ENCODE peak calls at places on chromosomes 16 and 17, in five cellular contexts. O is K562, E is H1, D is HCT116, H is SK-N-SH. K is an unnamed sample. For H3K4me1, the result is how much of the 10 kb centered on the place peaks cover.

GRCh38 chr17:8384801-8385335 is 1.9 kb upstream of the RPL26 start:
- DNase-seq in O (no peak), E (peak), D (peak), H (no peak), K (no peak)

GRCh38 chr16:64345142-64345541 is 776.7 kb downstream of the CDH11 start:
- DNase-seq in O (no peak), E (no peak), D (no peak), H (no peak), K (no peak)

GRCh38 chr17:37182786-37183185 is 193.0 kb upstream of the C17orf78 start:
- DNase-seq in O (no peak), E (no peak), D (no peak), H (no peak), K (no peak)

GRCh38 chr17:68567035-68567434 is 34.1 kb downstream of the FAM20A start:
- DNase-seq in O (no peak), E (no peak), D (no peak), H (no peak), K (no peak)

GRCh38 chr17:7882629-7883028 is 6.0 kb upstream of the CHD3 start:
- DNase-seq in O (no peak), E (no peak), D (no peak), H (no peak), K (no peak)

GRCh38 chr16:11052080-11052808 is 107.9 kb downstream of the CLEC16A start:
- DNase-seq in O (no peak), E (no peak), D (no peak), H (no peak), K (no peak)

GRCh38 chr17:31680126-31680525 is 178.9 kb downstream of the COPRS start:
- DNase-seq in O (no peak), E (no peak), D (no peak), H (no peak), K (no peak)

GRCh38 chr17:72342061-72342460 is 221.2 kb downstream of the SOX9 start:
- DNase-seq in O (no peak), E (no peak), D (no peak), H (no peak), K (no peak)

GRCh38 chr17:35973333-35974260 is 7.7 kb downstream of the CCL16 start:
- DNase-seq in O (no peak), E (no peak), D (no peak), H (no peak), K (no peak)

GRCh38 chr16:9092282-9092962 is 978 bp downstream of the HAPSTR1 start:
- DNase-seq in O (peak), E (no peak), D (no peak), H (peak), K (no peak)

GRCh38 chr16:85750827-85751641 is at the start of gene C16orf74:
- DNase-seq in O (peak), E (no peak), D (no peak), H (peak), K (no peak)

GRCh38 chr17:78335176-78335575 is 24.7 kb downstream of the SOCS3 start:
- DNase-seq in O (no peak), E (no peak), D (no peak), H (no peak), K (no peak)

GRCh38 chr16:6081320-6081976 is 983.9 kb upstream of the EEF2KMT start:
- DNase-seq in O (peak), E (peak), D (no peak), H (peak), K (peak)

GRCh38 chr17:48011405-48012150 is 26.0 kb downstream of the COPZ2 start:
- DNase-seq in O (peak), E (no peak), D (peak), H (peak), K (no peak)

GRCh38 chr17:17063546-17064122 is 21.4 kb downstream of the MPRIP start:
- DNase-seq in O (no peak), E (no peak), D (no peak), H (no peak), K (no peak)

GRCh38 chr17:6047966-6048365 is 22.2 kb upstream of the WSCD1 start:
- DNase-seq in O (no peak), E (no peak), D (no peak), H (no peak), K (no peak)

GRCh38 chr17:40555296-40556190 is 9.7 kb downstream of the CCR7 start:
- DNase-seq in O (no peak), E (no peak), D (no peak), H (no peak), K (no peak)

GRCh38 chr17:10156579-10157488 is 41.6 kb downstream of the GAS7 start:
- DNase-seq in O (no peak), E (no peak), D (no peak), H (no peak), K (no peak)

GRCh38 chr16:85310868-85311585 is 198.8 kb upstream of the CIBAR2 start:
- DNase-seq in O (peak), E (no peak), D (no peak), H (no peak), K (no peak)

GRCh38 chr17:14784997-14785696 is 480.0 kb downstream of the PMP22 start:
- DNase-seq in O (no peak), E (no peak), D (no peak), H (no peak), K (no peak)

GRCh38 chr17:15263206-15263579 is 1.9 kb downstream of the PMP22 start:
- DNase-seq in O (no peak), E (no peak), D (no peak), H (peak), K (no peak)

GRCh38 chr17:69539781-69540319 is 125.4 kb downstream of the MAP2K6 start:
- DNase-seq in O (no peak), E (no peak), D (no peak), H (no peak), K (no peak)

GRCh38 chr16:28130099-28131088 is 66.9 kb upstream of the GSG1L start:
- DNase-seq in O (no peak), E (no peak), D (no peak), H (no peak), K (no peak)

GRCh38 chr17:69609495-69610315 is 195.2 kb downstream of the MAP2K6 start:
- DNase-seq in O (peak), E (peak), D (peak), H (no peak), K (no peak)

GRCh38 chr17:51745993-51746392 is 412.5 kb downstream of the CA10 start:
- DNase-seq in O (no peak), E (no peak), D (no peak), H (peak), K (no peak)

GRCh38 chr17:81960130-81960958 is 643 bp downstream of the NOTUM start:
- DNase-seq in O (peak), E (no peak), D (no peak), H (no peak), K (no peak)

GRCh38 chr17:19720631-19721426 is 4.4 kb upstream of the SLC47A2 start:
- DNase-seq in O (no peak), E (no peak), D (no peak), H (no peak), K (no peak)

GRCh38 chr17:72305964-72306551 is 185.2 kb downstream of the SOX9 start:
- DNase-seq in O (no peak), E (no peak), D (no peak), H (no peak), K (no peak)

GRCh38 chr17:49125449-49125848 is 7.1 kb upstream of the B4GALNT2 start:
- DNase-seq in O (no peak), E (no peak), D (no peak), H (no peak), K (no peak)

GRCh38 chr16:83482545-83483162 is 325.1 kb upstream of the HSBP1 start:
- DNase-seq in O (no peak), E (no peak), D (no peak), H (no peak), K (no peak)

GRCh38 chr16:12082207-12082606 is 105.7 kb downstream of the SNX29 start:
- DNase-seq in O (no peak), E (no peak), D (no peak), H (no peak), K (no peak)

GRCh38 chr16:4021070-4021779 is 95.0 kb downstream of the ADCY9 start:
- DNase-seq in O (no peak), E (no peak), D (no peak), H (no peak), K (no peak)

GRCh38 chr16:81879625-81880024 is 100.5 kb downstream of the PLCG2 start:
- DNase-seq in O (peak), E (no peak), D (no peak), H (no peak), K (no peak)

GRCh38 chr17:79864147-79864546 is 24.9 kb upstream of the CBX4 start:
- DNase-seq in O (no peak), E (no peak), D (no peak), H (peak), K (no peak)

GRCh38 chr16:49576941-49577340 is 203.3 kb downstream of the C16orf78 start:
- DNase-seq in O (no peak), E (no peak), D (no peak), H (no peak), K (no peak)

GRCh38 chr17:59388070-59388556 is 56.7 kb downstream of the YPEL2 start:
- DNase-seq in O (no peak), E (no peak), D (no peak), H (no peak), K (no peak)

GRCh38 chr17:17186051-17186450 is 20.1 kb downstream of the PLD6 start:
- DNase-seq in O (no peak), E (no peak), D (no peak), H (no peak), K (no peak)

GRCh38 chr16:84103678-84104077 is 13.1 kb downstream of the MBTPS1 start:
- DNase-seq in O (no peak), E (no peak), D (no peak), H (no peak), K (no peak)

DNA sequence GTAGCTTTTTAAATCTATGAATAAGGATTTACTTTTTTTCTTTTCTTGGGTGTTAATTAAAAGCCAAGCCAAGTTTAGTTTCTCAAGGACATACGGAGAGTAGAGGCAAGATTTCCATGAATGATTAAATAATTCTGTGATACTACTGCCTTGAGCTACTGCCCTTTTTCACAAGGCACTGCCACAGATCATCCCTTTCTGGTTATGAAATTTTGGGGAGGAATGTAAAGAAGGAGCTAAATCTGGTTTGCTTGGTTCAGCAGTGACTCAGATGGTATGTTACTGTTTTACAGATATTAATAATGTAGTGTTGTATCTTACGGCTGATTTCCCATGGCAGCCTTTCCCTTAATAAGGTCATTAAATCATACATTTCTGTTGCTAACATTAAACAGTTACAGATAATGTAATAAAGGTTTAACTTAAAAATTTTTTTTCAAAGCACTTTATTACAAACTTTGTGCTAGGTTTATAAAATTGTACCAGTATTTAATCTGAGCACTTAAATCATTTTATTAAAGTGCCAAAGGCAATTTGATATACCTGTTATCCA is 2.6 kb downstream of the WSB1 start:
- DNase-seq in O (no peak), E (no peak), D (no peak), H (no peak), K (no peak)
- H3K4me3 ChIP-seq in O (peak), E (no peak), D (no peak), H (peak), K (no peak)

DNA sequence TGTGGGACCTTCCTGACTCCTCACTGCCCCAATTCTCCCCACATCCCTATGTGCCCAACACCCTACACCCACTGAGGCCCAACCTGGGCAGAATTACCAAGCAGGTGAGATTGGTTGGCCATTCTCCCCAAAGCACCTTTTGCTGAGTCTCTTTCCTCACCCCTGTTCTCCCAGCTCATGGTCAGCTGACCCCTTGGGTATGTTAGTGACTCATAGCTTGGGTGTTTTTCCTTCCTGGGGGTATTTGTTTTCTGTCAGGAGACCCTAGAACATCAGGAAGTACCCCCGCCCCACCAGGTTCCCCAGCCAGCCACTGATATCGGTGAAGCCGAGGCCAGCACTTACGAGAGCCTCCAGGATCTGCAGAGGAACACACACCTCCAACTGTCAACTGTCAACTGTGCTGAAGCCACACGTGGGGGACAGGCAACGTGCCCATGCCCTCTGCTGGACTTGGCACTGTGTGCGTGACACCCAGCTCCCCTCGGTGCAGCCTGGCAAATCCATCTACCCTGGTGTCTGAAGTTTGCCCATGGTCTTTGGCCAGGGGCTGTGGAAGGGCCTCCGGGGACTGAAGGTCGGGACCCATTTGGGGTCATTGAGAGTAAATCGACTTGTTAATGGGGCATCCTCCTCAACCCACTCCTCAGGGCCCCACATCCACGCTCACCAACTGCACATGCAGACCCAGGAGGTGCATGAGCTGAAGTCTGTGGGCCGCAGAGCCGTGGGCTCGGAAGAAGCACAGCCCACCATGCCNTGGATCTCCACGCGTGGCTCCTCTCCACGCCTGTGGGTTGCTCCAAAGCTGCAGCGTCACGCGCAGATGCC is 53.1 kb downstream of the METRNL start:
- DNase-seq in O (no peak), E (no peak), D (no peak), H (no peak), K (no peak)
- H3K4me1 ChIP-seq in O (under half), E (under half), D (under half), H (under half), K (under half)

DNA sequence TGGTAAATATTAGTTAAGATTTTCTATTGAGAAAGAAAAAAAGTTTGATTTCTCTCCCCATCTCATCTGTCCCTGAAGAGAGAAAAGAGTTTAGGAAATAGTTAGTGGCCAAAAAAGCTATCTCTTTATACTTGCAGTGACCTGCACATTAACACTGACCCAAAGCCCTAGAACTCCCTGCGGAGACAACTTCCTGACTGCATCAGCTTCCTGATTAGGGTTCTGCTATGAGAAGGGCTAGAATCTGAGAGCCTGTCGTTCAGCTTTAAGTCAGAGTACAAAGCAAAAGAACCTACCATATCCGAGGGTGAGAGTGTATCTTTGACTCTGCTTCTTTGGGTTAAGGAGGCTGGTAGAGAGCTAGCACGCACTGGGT is 24.7 kb downstream of the LIMD2 start:
- DNase-seq in O (no peak), E (no peak), D (no peak), H (peak), K (no peak)
- TF ChIP-seq YY1 in O (no peak), E (no peak), D (no peak), H (no peak), K (no peak)

GRCh38 chr16:982152-983043 is 828 bp downstream of the SOX8 start:
- DNase-seq in O (no peak), E (no peak), D (no peak), H (peak), K (no peak)
- H3K4me3 ChIP-seq in O (no peak), E (peak), D (peak), H (no peak), K (peak)

GRCh38 chr16:89119161-89119621 is 25.5 kb downstream of the ACSF3 start:
- DNase-seq in O (no peak), E (no peak), D (no peak), H (no peak), K (no peak)
- H3K4me1 ChIP-seq in O (under half), E (under half), D (under half), H (under half), K (under half)

DNA sequence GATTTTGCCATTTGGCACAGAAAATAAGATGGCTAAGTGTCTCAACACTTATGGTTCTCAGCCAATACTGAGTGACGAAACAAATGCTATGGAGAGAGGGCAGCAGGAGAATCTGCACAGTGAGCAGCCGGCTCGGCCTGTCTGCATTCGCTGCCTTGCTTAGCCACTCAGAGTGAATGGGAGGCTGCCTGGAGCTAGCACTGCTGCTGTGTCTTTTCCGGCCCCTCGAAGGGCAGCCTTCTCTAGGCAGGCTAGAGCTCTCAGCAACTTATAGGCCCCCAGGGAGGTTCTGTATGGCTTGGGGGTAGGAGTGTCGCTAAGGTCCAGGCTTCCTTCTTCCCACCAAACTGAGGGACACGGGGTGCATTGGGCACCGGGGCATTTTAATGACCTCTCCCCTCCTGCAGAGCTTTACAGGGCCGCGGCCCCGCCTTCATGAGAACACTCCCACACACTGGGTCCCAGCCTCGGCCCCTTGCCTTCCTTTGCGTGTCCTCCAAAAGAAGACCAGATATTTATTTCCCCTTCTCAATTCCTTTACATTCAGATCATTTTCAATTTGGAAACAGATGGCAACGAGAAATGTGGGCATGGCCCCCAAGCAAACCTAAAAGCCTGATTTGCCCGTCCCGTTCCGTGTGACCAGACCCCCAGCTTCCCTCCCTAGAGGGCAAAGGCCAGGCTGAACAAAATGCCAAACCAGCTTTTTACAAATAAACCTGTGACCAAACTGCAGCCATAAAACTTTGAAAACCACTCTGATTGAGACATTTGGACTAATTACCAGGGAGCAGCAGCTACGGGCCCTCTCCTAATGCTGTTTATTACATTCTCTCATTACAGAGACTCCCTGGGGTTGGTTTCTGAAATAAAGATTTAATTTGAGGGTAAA is 670.9 kb downstream of the TOX3 start:
- DNase-seq in O (no peak), E (no peak), D (no peak), H (no peak), K (no peak)
- TF ChIP-seq YY1 in O (no peak), E (no peak), D (no peak), H (no peak), K (no peak)

DNA sequence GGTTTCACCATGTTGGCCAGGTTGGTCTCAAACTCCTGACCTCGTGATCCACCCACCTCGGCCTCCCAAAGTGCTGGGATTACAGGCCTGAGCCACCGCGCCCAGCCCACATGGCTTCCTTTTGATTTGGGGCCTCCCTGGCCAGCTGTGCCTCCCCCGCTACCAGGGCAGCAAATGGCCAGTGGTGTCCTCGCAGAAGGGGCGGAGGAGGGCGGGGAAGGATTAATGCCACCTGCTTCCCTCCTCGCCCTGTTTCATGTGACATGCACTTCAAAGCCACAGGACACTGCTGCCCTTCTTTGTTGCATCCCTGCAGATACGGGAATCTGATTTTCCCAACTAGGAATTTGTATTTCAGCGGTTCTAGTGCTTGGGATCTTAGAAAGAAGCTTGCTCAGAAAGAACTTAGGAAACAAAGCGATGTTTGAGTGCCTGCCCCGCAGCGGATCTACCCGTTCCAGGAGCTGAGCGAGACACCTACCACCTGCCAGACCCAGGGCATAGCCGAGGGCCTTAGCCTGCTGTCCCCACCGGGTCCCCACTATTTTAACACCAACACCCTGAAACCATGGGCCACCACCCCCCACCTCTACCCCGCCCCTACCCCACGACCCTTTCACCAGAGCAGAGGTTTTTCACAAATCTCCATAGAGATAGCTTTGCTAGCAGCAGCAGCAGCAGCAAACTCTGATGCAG is 37.7 kb upstream of the CCDC182 start:
- DNase-seq in O (no peak), E (no peak), D (no peak), H (peak), K (no peak)
- H3K4me3 ChIP-seq in O (no peak), E (no peak), D (no peak), H (peak), K (no peak)

GRCh38 chr17:76684756-76685155 is 26.0 kb downstream of the MXRA7 start:
- DNase-seq in O (no peak), E (no peak), D (no peak), H (no peak), K (no peak)

GRCh38 chr17:76685366-76685765 is 25.4 kb downstream of the MXRA7 start:
- DNase-seq in O (no peak), E (no peak), D (no peak), H (no peak), K (no peak)

GRCh38 chr17:76686538-76687277 is 24.1 kb downstream of the MXRA7 start:
- DNase-seq in O (peak), E (no peak), D (no peak), H (peak), K (no peak)

GRCh38 chr17:76687278-76688164 is 23.2 kb downstream of the MXRA7 start:
- DNase-seq in O (peak), E (no peak), D (no peak), H (no peak), K (no peak)

GRCh38 chr17:76685846-76686245 is 24.9 kb downstream of the MXRA7 start:
- DNase-seq in O (peak), E (no peak), D (no peak), H (no peak), K (no peak)
- H3K4me1 ChIP-seq in O (half or more), E (under half), D (under half), H (under half), K (under half)

K was measured in NT2/D1.